ENCODE peak calls at places on chromosomes 6 and 20, in four cellular contexts. K, R, X and C are unnamed samples.

GRCh38 chr6:108559884-108560462 is 744 bp upstream of the FOXO3 start:
- DNase-seq in K (peak; percentile 85), R (peak; percentile 79), X (peak; percentile 67), C (peak; percentile 85)

GRCh38 chr6:33343953-33344611 is 26.5 kb upstream of the ZBTB22 start:
- DNase-seq in K (no peak), R (no peak), X (no peak), C (no peak)

GRCh38 chr6:80454661-80455365 is 348.3 kb downstream of the BCKDHB start:
- DNase-seq in K (peak; percentile 56), R (no peak), X (no peak), C (no peak)

GRCh38 chr6:12114055-12114503 is 102.0 kb downstream of the HIVEP1 start:
- DNase-seq in K (no peak), R (no peak), X (no peak), C (no peak)

GRCh38 chr20:47818996-47819609 is 33.8 kb upstream of the SULF2 start:
- DNase-seq in K (no peak), R (no peak), X (no peak), C (no peak)

GRCh38 chr20:60905919-60906318 is 346.1 kb upstream of the CDH4 start:
- DNase-seq in K (no peak), R (no peak), X (no peak), C (no peak)

GRCh38 chr20:37526839-37527637 is 638 bp downstream of the BLCAP start:
- DNase-seq in K (peak; percentile 72), R (no peak), X (peak; percentile 22), C (peak; percentile 60)

GRCh38 chr6:21664263-21665081 is 70.9 kb downstream of the SOX4 start:
- DNase-seq in K (peak; percentile 60), R (peak; percentile 27), X (peak; percentile 15), C (peak; percentile 70)

GRCh38 chr20:8875586-8875985 is 193.3 kb upstream of the PLCB4 start:
- DNase-seq in K (peak; percentile 3), R (no peak), X (no peak), C (no peak)

GRCh38 chr20:23776067-23776771 is 25.5 kb upstream of the CST1 start:
- DNase-seq in K (no peak), R (no peak), X (no peak), C (no peak)

GRCh38 chr20:60137657-60138245 is 179.5 kb downstream of the CDH26 start:
- DNase-seq in K (peak; percentile 48), R (no peak), X (peak; percentile 23), C (no peak)

GRCh38 chr6:132530293-132530974 is 7.6 kb upstream of the TAAR9 start:
- DNase-seq in K (peak; percentile 67), R (peak; percentile 71), X (peak; percentile 60), C (no peak)

GRCh38 chr20:56427797-56428196 is 15.7 kb downstream of the CASS4 start:
- DNase-seq in K (no peak), R (no peak), X (no peak), C (no peak)

GRCh38 chr20:56429496-56429895 is 17.4 kb downstream of the CASS4 start:
- DNase-seq in K (peak; percentile 84), R (no peak), X (no peak), C (no peak)

GRCh38 chr20:56428881-56429280 is 16.8 kb downstream of the CASS4 start:
- DNase-seq in K (no peak), R (no peak), X (no peak), C (no peak)

GRCh38 chr20:56426926-56427325 is 14.9 kb downstream of the CASS4 start:
- DNase-seq in K (no peak), R (no peak), X (no peak), C (no peak)

DNA sequence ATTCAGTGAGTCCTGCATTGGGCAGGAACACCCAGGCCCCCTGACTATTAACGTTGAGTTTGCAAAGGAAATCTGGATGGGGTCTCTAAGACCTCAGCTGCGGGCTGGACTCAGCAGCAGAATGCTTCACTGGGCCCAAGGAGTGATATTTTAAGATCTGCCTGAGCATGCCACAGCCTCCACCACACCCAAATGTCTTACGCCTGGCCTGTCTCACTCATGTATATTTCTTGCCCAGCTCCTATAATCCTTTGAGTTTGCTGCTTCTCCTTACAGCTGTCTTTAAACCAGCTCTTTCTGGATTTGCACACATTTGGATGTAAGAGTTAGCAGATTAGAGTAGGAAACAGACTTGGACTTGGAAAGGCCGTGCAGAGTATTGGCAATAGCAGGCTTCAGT is 16.3 kb downstream of the CASS4 start:
- DNase-seq in K (no peak), R (no peak), X (no peak), C (no peak)
- H3K4me1 ChIP-seq in K (peaks cover 57% of the 10 kb centered on the region), R (no peaks in the 10 kb centered on the region), X (no peaks in the 10 kb centered on the region), C (no peaks in the 10 kb centered on the region)

DNA sequence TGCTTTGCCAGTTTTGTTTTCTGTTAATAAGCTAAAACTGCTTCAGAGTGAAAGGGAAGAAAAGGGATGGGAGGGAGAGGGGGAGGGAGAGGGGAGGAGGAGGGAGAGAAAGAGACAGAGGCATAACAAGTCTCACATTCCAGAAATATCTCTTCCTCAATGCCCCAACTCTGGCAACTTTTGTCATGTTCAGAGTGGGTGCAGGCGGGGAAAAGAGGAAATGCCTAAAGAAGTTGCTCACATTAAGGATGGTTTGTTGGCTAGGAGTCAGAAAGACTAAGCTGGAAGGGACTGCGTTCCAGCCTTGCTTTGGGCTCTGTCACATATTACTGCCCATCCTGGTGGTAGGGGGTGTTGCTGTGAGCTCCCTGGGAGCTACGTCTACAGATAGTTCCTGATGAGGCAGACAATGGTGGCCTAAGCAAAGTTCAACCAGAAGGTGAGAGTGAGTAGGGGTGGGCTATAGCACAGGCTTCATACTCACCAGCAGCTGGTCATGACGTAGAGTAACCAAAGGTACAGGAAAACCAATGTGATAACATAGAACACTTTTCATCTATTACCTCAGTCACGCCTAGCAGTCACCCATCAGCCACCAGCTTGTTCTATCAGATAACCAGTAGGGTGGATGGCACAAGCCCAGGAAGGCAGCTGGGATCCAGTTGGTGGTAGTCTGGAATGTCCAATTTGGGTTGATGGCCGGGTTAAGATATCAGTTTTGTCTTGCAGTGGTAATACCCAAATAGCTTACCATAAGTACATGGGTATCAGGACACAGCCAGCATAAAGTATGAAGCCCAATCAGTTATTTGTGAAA is 2.1 kb downstream of the TSPYL4 start:
- DNase-seq in K (peak; percentile 89), R (no peak), X (no peak), C (no peak)
- H3K4me3 ChIP-seq in K (peak overlapping the region; percentile 96), R (peak overlapping the region; percentile 98), X (no peak overlapping the region), C (peak overlapping the region; percentile 47)

GRCh38 chr6:16760536-16761468 is at the start of gene ATXN1:
- DNase-seq in K (peak; percentile 80), R (peak; percentile 54), X (peak; percentile 61), C (peak; percentile 87)
- H3K4me1 ChIP-seq in K (peaks cover 52% of the 10 kb centered on the region), R (peaks cover 22% of the 10 kb centered on the region), X (peaks cover 59% of the 10 kb centered on the region), C (no peaks in the 10 kb centered on the region)

GRCh38 chr6:149319413-149319812 is 1.9 kb downstream of the TAB2 start:
- DNase-seq in K (peak; percentile 28), R (no peak), X (no peak), C (no peak)
- H3K4me3 ChIP-seq in K (peak overlapping the region; percentile 93), R (peak overlapping the region; percentile 71), X (peak overlapping the region; percentile 92), C (peak overlapping the region; percentile 95)

GRCh38 chr6:40509163-40509562 is 78.0 kb downstream of the LRFN2 start:
- DNase-seq in K (no peak), R (no peak), X (no peak), C (no peak)
- H3K4me1 ChIP-seq in K (no peaks in the 10 kb centered on the region), R (peaks cover 9% of the 10 kb centered on the region), X (no peaks in the 10 kb centered on the region), C (no peaks in the 10 kb centered on the region)